ENCODE peak calls at places on chromosome 19, in seven cellular contexts. One of them, this sample, is unnamed.

GRCh38 chr19:29664753-29665214 is 477 bp upstream of the PLEKHF1 start:
- DNase-seq in NCI-H2227 treated with DMSO at 0.1 percent for 48 hours: no peak
- DNase-seq in iris pigment epithelial cell: no peak
- DNase-seq in cerebellar cortex: no peak
- DNase-seq in activated naive CD4-positive, alpha-beta T cell: no peak
- DNase-seq in HFFc6: no peak
- DNase-seq in amniotic epithelial cell: no peak
- DNase-seq in this sample: no peak

GRCh38 chr19:49677232-49677881 is at the start of gene PRMT1:
- DNase-seq in activated naive CD4-positive, alpha-beta T cell: no peak
- DNase-seq in HFFc6: no peak
- DNase-seq in amniotic epithelial cell: no peak
- DNase-seq in NCI-H2227 treated with DMSO at 0.1 percent for 48 hours: no peak
- DNase-seq in iris pigment epithelial cell: peak; percentile 20
- DNase-seq in cerebellar cortex: no peak
- DNase-seq in this sample: peak; percentile 37

GRCh38 chr19:12936582-12936981 is 1.8 kb upstream of the CALR start:
- DNase-seq in HFFc6: no peak
- DNase-seq in activated naive CD4-positive, alpha-beta T cell: no peak
- DNase-seq in cerebellar cortex: no peak
- DNase-seq in NCI-H2227 treated with DMSO at 0.1 percent for 48 hours: no peak
- DNase-seq in iris pigment epithelial cell: no peak
- DNase-seq in amniotic epithelial cell: no peak
- DNase-seq in this sample: no peak

GRCh38 chr19:9565900-9566705 is 18.2 kb downstream of the ZNF121 start:
- DNase-seq in NCI-H2227 treated with DMSO at 0.1 percent for 48 hours: no peak
- DNase-seq in iris pigment epithelial cell: peak; percentile 20
- DNase-seq in activated naive CD4-positive, alpha-beta T cell: no peak
- DNase-seq in cerebellar cortex: peak; percentile 7
- DNase-seq in amniotic epithelial cell: peak; percentile 44
- DNase-seq in HFFc6: no peak
- DNase-seq in this sample: no peak

GRCh38 chr19:38693380-38694223 is 46.2 kb downstream of the ACTN4 start:
- DNase-seq in HFFc6: peak; percentile 46
- DNase-seq in activated naive CD4-positive, alpha-beta T cell: no peak
- DNase-seq in amniotic epithelial cell: peak; percentile 85
- DNase-seq in cerebellar cortex: no peak
- DNase-seq in iris pigment epithelial cell: peak; percentile 76
- DNase-seq in NCI-H2227 treated with DMSO at 0.1 percent for 48 hours: no peak
- DNase-seq in this sample: no peak

GRCh38 chr19:52949422-52949821 is 13.3 kb downstream of the ZNF816 start:
- DNase-seq in amniotic epithelial cell: no peak
- DNase-seq in cerebellar cortex: no peak
- DNase-seq in activated naive CD4-positive, alpha-beta T cell: no peak
- DNase-seq in HFFc6: no peak
- DNase-seq in NCI-H2227 treated with DMSO at 0.1 percent for 48 hours: no peak
- DNase-seq in iris pigment epithelial cell: no peak
- DNase-seq in this sample: no peak

GRCh38 chr19:948842-949496 is 23.1 kb downstream of the ARID3A start:
- DNase-seq in cerebellar cortex: no peak
- DNase-seq in iris pigment epithelial cell: no peak
- DNase-seq in amniotic epithelial cell: no peak
- DNase-seq in activated naive CD4-positive, alpha-beta T cell: no peak
- DNase-seq in HFFc6: no peak
- DNase-seq in NCI-H2227 treated with DMSO at 0.1 percent for 48 hours: no peak
- DNase-seq in this sample: no peak

GRCh38 chr19:6232567-6232966 is 47.2 kb downstream of the MLLT1 start:
- DNase-seq in cerebellar cortex: no peak
- DNase-seq in activated naive CD4-positive, alpha-beta T cell: no peak
- DNase-seq in HFFc6: peak; percentile 83
- DNase-seq in iris pigment epithelial cell: peak; percentile 88
- DNase-seq in amniotic epithelial cell: peak; percentile 97
- DNase-seq in NCI-H2227 treated with DMSO at 0.1 percent for 48 hours: no peak
- DNase-seq in this sample: no peak

GRCh38 chr19:45271098-45271497 is 20.0 kb downstream of the MARK4 start:
- DNase-seq in HFFc6: no peak
- DNase-seq in amniotic epithelial cell: no peak
- DNase-seq in NCI-H2227 treated with DMSO at 0.1 percent for 48 hours: no peak
- DNase-seq in iris pigment epithelial cell: no peak
- DNase-seq in activated naive CD4-positive, alpha-beta T cell: no peak
- DNase-seq in cerebellar cortex: no peak
- DNase-seq in this sample: no peak

GRCh38 chr19:13100031-13100588 is 2.5 kb downstream of the LYL1 start:
- DNase-seq in HFFc6: peak; percentile 56
- DNase-seq in amniotic epithelial cell: no peak
- DNase-seq in cerebellar cortex: no peak
- DNase-seq in activated naive CD4-positive, alpha-beta T cell: peak; percentile 34
- DNase-seq in iris pigment epithelial cell: no peak
- DNase-seq in NCI-H2227 treated with DMSO at 0.1 percent for 48 hours: no peak
- DNase-seq in this sample: no peak

GRCh38 chr19:3178377-3178972 is at the start of gene S1PR4:
- DNase-seq in activated naive CD4-positive, alpha-beta T cell: no peak
- DNase-seq in iris pigment epithelial cell: no peak
- DNase-seq in amniotic epithelial cell: no peak
- DNase-seq in HFFc6: no peak
- DNase-seq in NCI-H2227 treated with DMSO at 0.1 percent for 48 hours: no peak
- DNase-seq in cerebellar cortex: no peak
- DNase-seq in this sample: no peak